ENCODE peak calls at places on chromosomes 3 and 15, in six cellular contexts. A is right lobe of liver; F is GM23248; N is iPS DF 6.9; B is left ventricle myocardium inferior; G is effector memory CD4-positive, alpha-beta T cell. J is an unnamed sample.

GRCh38 chr3:17081520-17081919 is 196.8 kb downstream of the PLCL2 start:
- DNase-seq in A (no peak), F (no peak), N (no peak), B (no peak), G (no peak), J (no peak)

GRCh38 chr3:67647390-67647878 is 7.0 kb downstream of the SUCLG2 start:
- DNase-seq in A (peak), F (peak), N (no peak), B (peak), G (no peak), J (peak)

GRCh38 chr3:109994853-109995252 is 657.5 kb upstream of the DPPA4 start:
- DNase-seq in A (no peak), F (no peak), N (no peak), B (no peak), G (no peak), J (no peak)

GRCh38 chr3:177427540-177427939 is 230.3 kb upstream of the TBL1XR1 start:
- DNase-seq in A (no peak), F (peak), N (no peak), B (no peak), G (no peak), J (peak)

GRCh38 chr3:131228522-131228921 is 153.1 kb upstream of the NUDT16 start:
- DNase-seq in A (no peak), F (no peak), N (no peak), B (no peak), G (no peak), J (no peak)

GRCh38 chr3:22288756-22289155 is 537.7 kb upstream of the ZNF385D start:
- DNase-seq in A (no peak), F (no peak), N (no peak), B (no peak), G (no peak), J (no peak)

GRCh38 chr3:175940243-175940642 is 1081.1 kb downstream of the NAALADL2 start:
- DNase-seq in A (no peak), F (peak), N (no peak), B (no peak), G (no peak), J (no peak)

GRCh38 chr3:189563841-189564563 is 67.2 kb upstream of the TP63 start:
- DNase-seq in A (no peak), F (peak), N (no peak), B (no peak), G (no peak), J (peak)

GRCh38 chr3:40677321-40677720 is 152.6 kb downstream of the ZNF621 start:
- DNase-seq in A (no peak), F (no peak), N (no peak), B (no peak), G (no peak), J (no peak)

GRCh38 chr3:146092230-146092629 is 68.8 kb downstream of the PLOD2 start:
- DNase-seq in A (no peak), F (peak), N (no peak), B (no peak), G (no peak), J (peak)

GRCh38 chr15:58742424-58743160 is 6.9 kb downstream of the ADAM10 start:
- DNase-seq in A (no peak), F (no peak), N (no peak), B (no peak), G (no peak), J (peak)

GRCh38 chr15:86863226-86863915 is 783.7 kb downstream of the AGBL1 start:
- DNase-seq in A (no peak), F (peak), N (no peak), B (no peak), G (no peak), J (peak)

GRCh38 chr15:85021409-85021808 is 39.8 kb downstream of the PDE8A start:
- DNase-seq in A (no peak), F (no peak), N (no peak), B (no peak), G (no peak), J (no peak)

GRCh38 chr15:98416222-98416835 is 232.0 kb upstream of the IGF1R start:
- DNase-seq in A (no peak), F (no peak), N (no peak), B (no peak), G (no peak), J (no peak)

GRCh38 chr15:70196314-70197291 is 98.9 kb upstream of the TLE3 start:
- DNase-seq in A (peak), F (peak), N (peak), B (no peak), G (peak), J (peak)

GRCh38 chr15:98138910-98139309 is 178.4 kb downstream of the ARRDC4 start:
- DNase-seq in A (no peak), F (no peak), N (no peak), B (no peak), G (no peak), J (no peak)

GRCh38 chr3:182092662-182093262 is 381.0 kb downstream of the SOX2 start:
- DNase-seq in A (no peak), F (no peak), N (no peak), B (no peak), G (no peak), J (no peak)

GRCh38 chr3:172065967-172066762 is 26.8 kb downstream of the FNDC3B start:
- DNase-seq in A (no peak), F (peak), N (no peak), B (no peak), G (no peak), J (peak)

GRCh38 chr15:71471347-71471746 is 339.0 kb upstream of the NR2E3 start:
- DNase-seq in A (no peak), F (peak), N (no peak), B (no peak), G (no peak), J (no peak)

GRCh38 chr15:27059610-27060202 is 88.7 kb downstream of the GABRG3 start:
- DNase-seq in A (no peak), F (peak), N (peak), B (no peak), G (no peak), J (peak)

GRCh38 chr3:4754180-4755086 is 224.8 kb upstream of the BHLHE40 start:
- DNase-seq in A (no peak), F (no peak), N (no peak), B (no peak), G (no peak), J (no peak)

DNA sequence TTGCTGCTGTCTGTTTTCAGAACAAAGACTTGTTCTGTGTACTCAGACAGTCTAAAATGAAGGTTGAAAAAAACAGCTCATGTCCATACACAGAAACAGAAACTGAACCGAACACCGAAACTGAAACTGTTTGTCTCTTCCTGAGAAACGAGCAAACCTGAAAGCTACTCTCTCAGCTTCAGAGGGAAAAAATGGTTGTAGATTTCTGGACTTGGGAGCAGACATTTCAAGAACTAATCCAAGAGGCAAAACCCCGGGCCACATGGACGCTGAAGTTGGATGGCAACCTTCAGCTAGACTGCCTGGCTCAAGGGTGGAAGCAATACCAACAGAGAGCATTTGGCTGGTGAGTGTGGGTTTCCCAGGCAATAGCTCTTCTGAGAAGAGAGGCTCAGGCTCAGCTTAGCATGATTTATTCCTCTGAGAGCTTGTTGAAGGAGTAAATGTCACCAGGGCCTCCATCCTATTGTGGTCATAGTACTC is at the start of gene RTP4:
- DNase-seq in A (no peak), F (peak), N (no peak), B (no peak), G (no peak), J (peak)
- H3K4me3 ChIP-seq in A (peak), F (peak), N (no peak), B (peak), G (peak), J (peak)

DNA sequence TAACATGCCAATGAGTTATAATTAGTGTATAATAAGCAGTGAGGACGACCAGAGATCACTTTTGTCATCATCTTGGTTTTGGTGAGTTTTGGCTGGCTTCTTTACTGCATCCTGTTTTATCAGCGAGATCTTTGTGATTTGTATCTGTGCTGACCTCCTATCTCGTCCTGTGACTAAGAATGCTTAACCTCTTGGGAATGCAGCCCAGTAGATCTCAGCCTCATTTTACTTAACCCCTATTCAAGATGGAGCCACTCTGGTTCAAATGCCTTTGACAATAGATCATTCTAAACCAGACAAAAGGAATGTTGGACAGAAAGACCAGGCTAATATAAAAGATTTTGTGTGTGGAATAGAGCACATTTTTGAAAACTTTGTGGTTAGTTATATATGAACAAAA is 618.5 kb upstream of the BCHE start:
- DNase-seq in A (no peak), F (no peak), N (no peak), B (no peak), G (no peak), J (no peak)
- H3K4me3 ChIP-seq in A (no peak), F (no peak), N (no peak), B (no peak), G (no peak), J (no peak)

DNA sequence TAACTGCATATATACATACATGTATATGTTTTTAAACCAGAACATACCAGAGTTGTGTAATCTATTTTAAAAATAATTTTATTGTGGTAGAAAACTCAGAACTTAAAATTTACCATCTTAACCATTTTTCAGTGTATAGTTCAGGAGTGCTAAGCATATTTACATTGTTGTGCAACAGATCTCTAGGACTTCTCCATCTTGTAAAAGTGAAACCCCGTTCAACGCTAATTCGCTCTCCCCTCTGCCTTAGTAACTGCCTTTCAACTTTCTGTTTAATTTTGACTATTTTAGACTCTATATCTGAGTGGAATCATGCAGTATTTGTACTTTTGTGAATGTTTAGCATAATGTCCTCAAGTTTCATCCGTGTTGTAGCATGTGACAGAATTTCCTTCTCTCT is 51.8 kb upstream of the SSR3 start:
- DNase-seq in A (no peak), F (peak), N (no peak), B (no peak), G (no peak), J (peak)
- H3K4me3 ChIP-seq in A (peak), F (peak), N (no peak), B (peak), G (peak), J (no peak)

DNA sequence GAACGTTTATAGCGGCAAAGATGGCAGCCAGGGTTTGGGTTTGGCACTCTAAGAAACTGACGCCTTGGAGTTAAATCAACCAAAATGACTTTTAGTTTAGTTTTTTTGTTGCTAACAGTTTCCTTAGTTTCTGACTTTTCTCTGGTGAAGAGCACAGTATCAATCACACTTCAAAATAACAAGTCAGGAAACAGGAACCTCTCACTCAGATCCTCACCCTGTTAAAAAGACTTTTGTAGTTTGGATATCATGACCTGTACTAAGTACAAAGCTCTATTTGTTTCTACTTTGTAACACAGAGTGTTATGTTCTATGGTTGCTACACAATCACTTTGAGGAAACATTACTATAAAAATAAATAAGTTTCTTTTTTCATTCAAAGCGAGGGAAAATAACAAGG is 51.1 kb downstream of the ATP10A start:
- DNase-seq in A (no peak), F (no peak), N (no peak), B (no peak), G (no peak), J (no peak)
- H3K4me3 ChIP-seq in A (no peak), F (no peak), N (no peak), B (no peak), G (no peak), J (no peak)

GRCh38 chr15:53477981-53478766 is 281.3 kb downstream of the WDR72 start:
- DNase-seq in A (no peak), F (no peak), N (no peak), B (no peak), G (no peak), J (no peak)
- H3K4me3 ChIP-seq in A (no peak), F (no peak), N (no peak), B (no peak), G (no peak), J (no peak)

GRCh38 chr15:83115410-83115809 is 8.0 kb downstream of the TM6SF1 start:
- DNase-seq in A (no peak), F (no peak), N (no peak), B (no peak), G (no peak), J (no peak)
- H3K4me3 ChIP-seq in A (no peak), F (no peak), N (no peak), B (no peak), G (no peak), J (no peak)

DNA sequence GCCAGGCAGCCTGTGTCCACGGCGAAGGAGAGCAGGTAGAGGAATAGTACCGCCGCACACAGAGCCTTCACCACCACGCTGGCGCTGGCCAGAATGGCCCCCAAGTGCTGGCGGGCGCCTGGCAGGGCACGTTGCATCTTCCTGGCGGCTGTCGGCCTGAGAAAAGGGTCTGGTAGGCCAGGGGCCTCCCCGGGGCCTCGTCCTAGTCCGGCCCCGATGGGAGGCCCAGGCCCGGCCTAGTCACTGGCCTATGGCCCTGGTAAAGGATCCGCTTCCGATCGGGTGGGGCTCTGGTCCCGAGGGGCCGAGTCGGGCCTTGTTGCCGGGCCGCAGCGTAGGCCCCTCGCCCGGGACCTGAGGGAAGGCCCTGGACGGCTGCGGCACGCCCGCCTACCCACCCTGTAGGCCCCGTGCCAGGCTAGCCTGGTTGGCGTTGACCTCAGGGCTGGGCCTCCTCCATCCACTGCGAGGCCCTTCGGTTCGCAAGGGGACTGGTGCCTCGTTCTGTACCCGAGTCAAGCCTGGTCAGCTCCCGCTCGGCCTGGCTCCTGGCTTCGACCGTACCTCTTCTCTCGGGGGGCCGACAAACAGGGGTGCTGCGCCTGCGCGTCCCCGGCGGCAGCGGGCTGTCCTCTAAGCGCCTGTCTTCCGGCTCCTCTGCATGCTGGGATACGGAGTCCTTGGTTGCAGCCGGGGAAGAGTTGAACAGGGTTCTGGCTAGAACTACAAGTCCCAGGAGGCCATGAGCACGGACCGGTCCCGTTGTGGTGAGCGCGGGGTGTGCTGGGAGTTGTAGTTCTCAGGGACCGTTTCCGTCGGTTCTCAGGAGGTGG is at the start of gene TMEM115:
- DNase-seq in A (peak), F (peak), N (peak), B (peak), G (peak), J (peak)
- H3K4me3 ChIP-seq in A (peak), F (peak), N (peak), B (peak), G (peak), J (peak)

GRCh38 chr3:71244153-71245051 is 339.1 kb downstream of the FOXP1 start:
- DNase-seq in A (no peak), F (peak), N (no peak), B (peak), G (no peak), J (peak)
- H3K4me3 ChIP-seq in A (no peak), F (no peak), N (no peak), B (peak), G (no peak), J (peak)

GRCh38 chr3:115336836-115337235 is 189.7 kb upstream of the ZBTB20 start:
- DNase-seq in A (no peak), F (no peak), N (no peak), B (no peak), G (no peak), J (no peak)

GRCh38 chr3:115340586-115340985 is 193.5 kb upstream of the ZBTB20 start:
- DNase-seq in A (no peak), F (peak), N (no peak), B (no peak), G (no peak), J (peak)

DNA sequence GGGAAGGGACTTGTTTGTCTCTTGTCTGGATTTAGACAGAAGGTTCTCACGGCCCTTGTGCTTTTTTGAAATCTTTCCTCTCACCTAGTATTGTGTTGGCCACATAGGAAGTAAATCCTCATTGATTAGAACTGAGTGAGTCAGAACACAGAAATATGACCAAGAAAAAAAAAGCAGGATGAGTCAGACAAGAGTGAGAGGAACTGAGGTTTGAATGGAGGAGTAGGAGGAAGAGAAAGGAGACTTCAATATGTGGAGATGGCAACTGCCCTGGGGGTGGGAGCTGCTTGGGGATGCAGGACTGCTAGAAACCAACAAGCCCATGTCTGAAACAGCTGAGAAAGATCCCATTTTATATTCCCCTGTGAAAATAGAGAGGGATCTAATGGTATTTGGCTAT is 194.1 kb upstream of the ZBTB20 start:
- DNase-seq in A (no peak), F (peak), N (no peak), B (no peak), G (no peak), J (peak)
- H3K4me3 ChIP-seq in A (no peak), F (peak), N (no peak), B (no peak), G (no peak), J (no peak)